ENCODE peak calls at places on chromosomes 7 and 10, in six cellular contexts. V, K, W, C, G and B are unnamed samples.

GRCh38 chr7:134452419-134452827 is 6.5 kb downstream of the AKR1B1 start:
- DNase-seq in V (no peak), K (no peak), W (no peak), C (peak; percentile 43), G (no peak), B (peak; percentile 4)

GRCh38 chr7:92709912-92710311 is 119.7 kb upstream of the FAM133B start:
- DNase-seq in V (no peak), K (no peak), W (no peak), C (no peak), G (no peak), B (no peak)

GRCh38 chr10:15141136-15142067 is 27.1 kb downstream of the NMT2 start:
- DNase-seq in V (no peak), K (no peak), W (no peak), C (peak; percentile 50), G (no peak), B (no peak)

GRCh38 chr7:55360486-55360885 is 4.7 kb upstream of the LANCL2 start:
- DNase-seq in V (no peak), K (no peak), W (no peak), C (peak; percentile 47), G (no peak), B (no peak)

GRCh38 chr10:61847640-61848039 is 53.9 kb upstream of the ARID5B start:
- DNase-seq in V (no peak), K (peak; percentile 51), W (no peak), C (no peak), G (no peak), B (no peak)

GRCh38 chr7:51234609-51235308 is 81.8 kb downstream of the COBL start:
- DNase-seq in V (no peak), K (no peak), W (no peak), C (no peak), G (no peak), B (no peak)

GRCh38 chr7:32611700-32612099 is 116.4 kb downstream of the AVL9 start:
- DNase-seq in V (no peak), K (no peak), W (no peak), C (no peak), G (no peak), B (no peak)

GRCh38 chr10:51369903-51370302 is 295.6 kb downstream of the PRKG1 start:
- DNase-seq in V (no peak), K (peak; percentile 79), W (no peak), C (no peak), G (no peak), B (no peak)

GRCh38 chr10:47264797-47265281 is 35.2 kb upstream of the GDF10 start:
- DNase-seq in V (no peak), K (no peak), W (peak; percentile 14), C (peak; percentile 10), G (no peak), B (no peak)

GRCh38 chr10:55641601-55642000 is 719.5 kb downstream of the ZWINT start:
- DNase-seq in V (no peak), K (no peak), W (no peak), C (no peak), G (no peak), B (no peak)

GRCh38 chr7:21965318-21965717 is 19.6 kb upstream of the CDCA7L start:
- DNase-seq in V (no peak), K (no peak), W (peak; percentile 89), C (peak; percentile 39), G (no peak), B (no peak)

GRCh38 chr7:101159696-101160674 is 5.4 kb downstream of the VGF start:
- DNase-seq in V (peak; percentile 65), K (peak; percentile 57), W (peak; percentile 60), C (no peak), G (no peak), B (no peak)

GRCh38 chr10:132373241-132373955 is 23.6 kb upstream of the PWWP2B start:
- DNase-seq in V (no peak), K (no peak), W (no peak), C (no peak), G (no peak), B (no peak)

GRCh38 chr10:15780353-15781135 is 60.8 kb upstream of the ITGA8 start:
- DNase-seq in V (no peak), K (peak; percentile 25), W (no peak), C (peak; percentile 52), G (no peak), B (no peak)

GRCh38 chr10:130179640-130180039 is 43.4 kb downstream of the GLRX3 start:
- DNase-seq in V (no peak), K (peak; percentile 78), W (peak; percentile 89), C (peak; percentile 57), G (no peak), B (peak; percentile 42)

GRCh38 chr10:125691160-125691981 is 8.4 kb upstream of the TEX36 start:
- DNase-seq in V (no peak), K (no peak), W (no peak), C (peak; percentile 76), G (no peak), B (no peak)

DNA sequence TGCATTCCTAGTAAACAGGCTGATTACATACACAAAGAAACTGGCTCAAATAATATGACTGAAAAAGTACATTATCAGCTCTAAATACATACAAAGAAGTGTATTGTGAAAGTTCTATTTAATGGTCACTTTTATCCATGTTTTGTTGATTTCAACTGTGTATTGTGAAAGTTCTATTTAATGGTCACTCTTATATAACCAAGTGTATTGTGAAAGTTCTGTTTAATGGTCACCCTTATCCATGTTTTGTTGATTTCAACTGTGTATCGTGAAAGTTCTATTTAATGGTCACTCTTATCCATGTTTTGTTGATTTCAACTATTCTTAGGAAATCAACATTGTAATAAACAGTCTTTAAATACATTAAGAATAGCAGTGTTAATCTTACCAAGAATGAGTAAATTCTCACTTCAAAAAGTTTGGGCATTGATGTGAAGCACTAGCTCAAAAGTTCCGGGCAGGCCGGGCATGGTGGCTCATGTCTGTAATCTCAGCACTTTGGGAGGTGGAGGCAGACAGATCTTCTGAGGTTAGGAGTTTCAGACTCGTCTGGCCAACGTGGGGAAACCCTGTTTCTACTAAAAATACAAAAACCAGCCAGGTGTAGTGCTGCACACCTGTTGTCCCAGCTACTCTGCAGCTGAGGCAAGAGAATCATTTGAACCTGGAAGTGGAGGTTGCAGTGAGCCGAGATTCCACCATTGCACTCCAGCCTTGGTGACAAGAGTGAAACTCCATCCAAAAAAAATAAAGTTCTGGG is 34.8 kb upstream of the FEZF1 start:
- DNase-seq in V (no peak), K (no peak), W (no peak), C (no peak), G (no peak), B (no peak)
- H2BK5ac ChIP-seq in V (no peak overlapping the region), K (no peak overlapping the region), W (no peak overlapping the region), C (no peak overlapping the region), G (no peak overlapping the region), B (no peak overlapping the region)

DNA sequence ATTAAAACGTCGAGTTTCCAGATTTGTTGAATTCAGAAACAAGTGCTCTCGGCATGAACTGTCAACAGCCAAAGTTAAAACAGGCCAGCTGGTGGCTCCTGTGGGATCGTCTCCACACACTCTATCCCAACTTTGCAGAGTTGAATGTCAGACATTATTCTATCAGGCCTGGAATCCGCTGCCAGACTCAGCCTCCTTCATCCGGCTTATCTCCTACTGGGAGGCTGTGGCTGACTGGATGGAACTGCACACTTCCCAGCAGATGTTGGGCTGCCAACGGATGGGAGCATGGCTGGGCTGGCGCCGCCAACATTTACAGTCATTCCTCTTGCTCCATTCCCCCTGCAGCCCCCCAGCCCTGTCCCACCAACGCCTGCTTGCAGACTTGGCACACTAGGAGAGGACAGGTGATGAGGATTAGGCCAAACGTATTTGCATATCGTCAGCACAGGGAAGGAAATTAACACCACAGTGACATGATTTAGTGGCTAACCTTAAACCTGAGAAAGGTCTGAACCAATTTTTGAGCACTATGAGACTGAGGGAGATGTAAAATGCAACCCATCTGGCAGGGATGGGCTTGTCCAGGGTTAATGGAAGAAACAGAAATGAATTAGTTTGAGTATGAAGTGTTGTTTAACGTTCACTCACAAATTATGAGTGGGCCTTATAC is 183.5 kb downstream of the TAX1BP1 start:
- DNase-seq in V (no peak), K (no peak), W (no peak), C (no peak), G (no peak), B (no peak)
- H3K27ac ChIP-seq in V (no peak overlapping the region), K (no peak overlapping the region), W (no peak overlapping the region), C (no peak overlapping the region), G (no peak overlapping the region), B (no peak overlapping the region)

DNA sequence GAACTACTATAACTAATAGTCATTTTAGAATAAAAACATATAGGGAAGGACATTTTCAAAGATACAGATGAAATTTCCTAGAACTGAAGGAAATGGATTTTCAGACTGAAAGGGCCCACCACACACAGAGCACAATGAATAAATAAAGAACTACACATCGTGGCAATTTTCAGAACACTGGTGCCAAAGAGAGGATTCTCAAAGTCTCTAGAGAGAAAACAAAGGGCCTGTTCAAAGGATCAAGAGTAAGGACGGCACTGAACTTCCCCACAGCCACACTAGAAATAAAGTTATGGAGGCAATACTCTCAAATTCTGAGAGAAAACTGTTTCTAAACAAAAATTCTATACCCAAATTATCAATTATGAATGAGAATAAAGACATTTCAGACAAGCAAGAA is 21.9 kb downstream of the NAPEPLD start:
- DNase-seq in V (no peak), K (no peak), W (no peak), C (no peak), G (no peak), B (no peak)
- H3K4me1 ChIP-seq in V (no peaks in the 10 kb centered on the region), K (peaks cover 1% of the 10 kb centered on the region), W (no peaks in the 10 kb centered on the region), C (no peaks in the 10 kb centered on the region), G (no peaks in the 10 kb centered on the region), B (no peaks in the 10 kb centered on the region)

GRCh38 chr10:33195608-33196376 is 138.7 kb downstream of the NRP1 start:
- DNase-seq in V (no peak), K (peak; percentile 44), W (no peak), C (no peak), G (no peak), B (no peak)

GRCh38 chr10:33196377-33196706 is 138.1 kb downstream of the NRP1 start:
- DNase-seq in V (no peak), K (no peak), W (no peak), C (no peak), G (no peak), B (no peak)

GRCh38 chr10:33193867-33194521 is 140.5 kb downstream of the NRP1 start:
- DNase-seq in V (no peak), K (peak; percentile 74), W (no peak), C (peak; percentile 44), G (no peak), B (no peak)

GRCh38 chr10:33198610-33199009 is 135.9 kb downstream of the NRP1 start:
- DNase-seq in V (no peak), K (no peak), W (no peak), C (no peak), G (no peak), B (no peak)

DNA sequence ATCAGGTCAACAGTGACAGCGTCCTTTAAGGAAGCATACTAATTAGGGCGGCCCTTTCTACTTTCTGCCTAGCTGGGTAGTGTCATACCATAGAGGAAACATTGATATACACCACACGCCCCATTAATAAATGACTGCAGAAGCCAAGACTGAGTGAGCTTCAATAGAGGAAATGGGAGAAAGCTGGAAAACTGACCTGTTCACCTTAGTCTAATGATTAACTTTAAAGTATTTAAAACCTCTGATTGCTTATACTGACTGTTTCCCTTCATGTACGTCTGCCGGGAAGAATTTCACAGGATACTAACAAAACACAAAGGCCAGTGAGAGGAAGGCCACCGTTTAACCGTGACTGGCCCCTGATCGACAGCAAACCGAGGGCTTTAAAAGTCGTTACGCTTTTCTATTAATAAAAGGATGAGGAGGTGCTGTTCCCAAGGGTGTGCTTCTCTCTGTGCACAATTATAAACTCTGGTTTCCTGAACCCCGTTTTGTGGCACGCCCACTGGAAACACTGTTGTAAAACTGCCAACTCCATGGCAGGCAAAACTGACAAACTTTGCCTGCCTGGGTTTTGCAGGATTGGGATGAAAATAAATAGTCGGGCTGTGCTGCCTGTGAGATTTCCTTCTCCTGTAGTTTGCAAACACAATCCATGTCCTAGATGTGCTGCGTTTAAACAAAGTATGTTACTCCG is 137.6 kb downstream of the NRP1 start:
- DNase-seq in V (no peak), K (no peak), W (no peak), C (no peak), G (no peak), B (no peak)
- H2BK5ac ChIP-seq in V (no peak overlapping the region), K (peak overlapping the region; percentile 16), W (no peak overlapping the region), C (no peak overlapping the region), G (no peak overlapping the region), B (no peak overlapping the region)